ENCODE peak calls at places on chromosome 5, in four cellular contexts. J is CD8-positive, alpha-beta memory T cell; T is sigmoid colon; L is effector memory CD4-positive, alpha-beta T cell. Y is an unnamed sample.

GRCh38 chr5:136374003-136374402 is 8.7 kb upstream of the TRPC7 start:
- DNase-seq in J (no peak), T (no peak), L (no peak), Y (no peak)

GRCh38 chr5:52896524-52897237 is 92.5 kb upstream of the ITGA2 start:
- DNase-seq in J (no peak), T (no peak), L (no peak), Y (no peak)

GRCh38 chr5:124349931-124350330 is 396.5 kb downstream of the ZNF608 start:
- DNase-seq in J (no peak), T (no peak), L (no peak), Y (no peak)

GRCh38 chr5:169003721-169004481 is 297.0 kb downstream of the SLIT3 start:
- DNase-seq in J (no peak), T (no peak), L (no peak), Y (no peak)

GRCh38 chr5:111583761-111584203 is 71.4 kb upstream of the STARD4 start:
- DNase-seq in J (no peak), T (no peak), L (no peak), Y (no peak)

GRCh38 chr5:8954801-8955200 is 591.1 kb downstream of the SEMA5A start:
- DNase-seq in J (no peak), T (no peak), L (no peak), Y (no peak)

GRCh38 chr5:78779771-78780616 is 131.4 kb upstream of the LHFPL2 start:
- DNase-seq in J (no peak), T (no peak), L (no peak), Y (no peak)

GRCh38 chr5:66174338-66174737 is 30.2 kb downstream of the SREK1 start:
- DNase-seq in J (no peak), T (no peak), L (no peak), Y (no peak)

GRCh38 chr5:131264453-131265200 is 774 bp downstream of the CDC42SE2 start:
- DNase-seq in J (peak; percentile 61), T (peak; percentile 63), L (no peak), Y (peak; percentile 53)

GRCh38 chr5:160213537-160213936 is 15.8 kb upstream of the FABP6 start:
- DNase-seq in J (no peak), T (no peak), L (no peak), Y (no peak)

GRCh38 chr5:505946-506555 is 18.2 kb downstream of the SLC9A3 start:
- DNase-seq in J (no peak), T (no peak), L (no peak), Y (no peak)

GRCh38 chr5:43312699-43313034 is 545 bp downstream of the HMGCS1 start:
- DNase-seq in J (no peak), T (no peak), L (no peak), Y (no peak)

GRCh38 chr5:122089096-122089495 is 11.0 kb upstream of the LOX start:
- DNase-seq in J (no peak), T (no peak), L (no peak), Y (no peak)

GRCh38 chr5:10254686-10255085 is 4.6 kb downstream of the CCT5 start:
- DNase-seq in J (no peak), T (no peak), L (no peak), Y (no peak)

GRCh38 chr5:39570418-39571027 is 145.7 kb upstream of the DAB2 start:
- DNase-seq in J (peak; percentile 8), T (no peak), L (no peak), Y (peak; percentile 27)

GRCh38 chr5:124001216-124001615 is 489.2 kb downstream of the CSNK1G3 start:
- DNase-seq in J (no peak), T (no peak), L (no peak), Y (no peak)

GRCh38 chr5:165786073-165786472 is 2280.7 kb downstream of the MAT2B start:
- DNase-seq in J (no peak), T (no peak), L (no peak), Y (no peak)

GRCh38 chr5:141664733-141665461 is 13.7 kb upstream of the FCHSD1 start:
- DNase-seq in J (peak; percentile 66), T (peak; percentile 84), L (peak; percentile 62), Y (peak; percentile 36)

GRCh38 chr5:62722360-62722759 is 143.7 kb downstream of the LRRC70 start:
- DNase-seq in J (no peak), T (no peak), L (no peak), Y (no peak)

GRCh38 chr5:137563646-137564474 is 64.7 kb upstream of the SPOCK1 start:
- DNase-seq in J (no peak), T (no peak), L (no peak), Y (no peak)

GRCh38 chr5:144484124-144484897 is 313.6 kb downstream of the KCTD16 start:
- DNase-seq in J (no peak), T (no peak), L (no peak), Y (no peak)

GRCh38 chr5:144697847-144698262 is 527.2 kb downstream of the KCTD16 start:
- DNase-seq in J (no peak), T (no peak), L (no peak), Y (no peak)

GRCh38 chr5:96321371-96321770 is 111.7 kb downstream of the PCSK1 start:
- DNase-seq in J (no peak), T (no peak), L (no peak), Y (no peak)

GRCh38 chr5:113147088-113147487 is 170.5 kb downstream of the DCP2 start:
- DNase-seq in J (no peak), T (no peak), L (no peak), Y (no peak)

GRCh38 chr5:14672508-14673394 is 8.2 kb downstream of the OTULIN start:
- DNase-seq in J (no peak), T (no peak), L (no peak), Y (no peak)

GRCh38 chr5:130141689-130142320 is 237.5 kb downstream of the CHSY3 start:
- DNase-seq in J (no peak), T (no peak), L (no peak), Y (no peak)

GRCh38 chr5:82641362-82641988 is 363.3 kb upstream of the RPS23 start:
- DNase-seq in J (peak; percentile 3), T (peak; percentile 81), L (no peak), Y (peak; percentile 18)

GRCh38 chr5:119274767-119275130 is 81.1 kb upstream of the TNFAIP8 start:
- DNase-seq in J (no peak), T (no peak), L (no peak), Y (no peak)

GRCh38 chr5:169970911-169971436 is 9.3 kb downstream of the INSYN2B start:
- DNase-seq in J (no peak), T (no peak), L (no peak), Y (no peak)

GRCh38 chr5:90421136-90421535 is 11.6 kb upstream of the CETN3 start:
- DNase-seq in J (no peak), T (no peak), L (no peak), Y (no peak)

GRCh38 chr5:132416306-132417009 is 46.9 kb downstream of the SLC22A5 start:
- DNase-seq in J (no peak), T (peak; percentile 60), L (no peak), Y (no peak)

GRCh38 chr5:132417010-132417439 is 47.5 kb downstream of the SLC22A5 start:
- DNase-seq in J (no peak), T (peak; percentile 75), L (no peak), Y (no peak)

GRCh38 chr5:132417461-132417860 is 48.0 kb downstream of the SLC22A5 start:
- DNase-seq in J (no peak), T (no peak), L (no peak), Y (no peak)

GRCh38 chr5:132413567-132413966 is 44.1 kb downstream of the SLC22A5 start:
- DNase-seq in J (no peak), T (no peak), L (no peak), Y (no peak)

GRCh38 chr5:132414634-132415377 is 45.3 kb downstream of the SLC22A5 start:
- DNase-seq in J (no peak), T (peak; percentile 37), L (no peak), Y (no peak)
- H3K4me3 ChIP-seq in J (peak overlapping the region; percentile 0), T (no peak overlapping the region), L (no peak overlapping the region), Y (peak overlapping the region; percentile 13)

GRCh38 chr5:57836921-57837320 is 354.3 kb upstream of the ACTBL2 start:
- DNase-seq in J (no peak), T (no peak), L (no peak), Y (no peak)
- H3K4me1 ChIP-seq in J (no peaks in the 10 kb centered on the region), T (no peaks in the 10 kb centered on the region), L (no peaks in the 10 kb centered on the region), Y (no peaks in the 10 kb centered on the region)

GRCh38 chr5:163869611-163870010 is 364.2 kb downstream of the MAT2B start:
- DNase-seq in J (no peak), T (no peak), L (no peak), Y (no peak)

GRCh38 chr5:163861670-163862069 is 356.3 kb downstream of the MAT2B start:
- DNase-seq in J (no peak), T (no peak), L (no peak), Y (no peak)

GRCh38 chr5:163867738-163868137 is 362.3 kb downstream of the MAT2B start:
- DNase-seq in J (no peak), T (no peak), L (no peak), Y (no peak)

GRCh38 chr5:163867324-163867723 is 361.9 kb downstream of the MAT2B start:
- DNase-seq in J (no peak), T (no peak), L (no peak), Y (no peak)
- H3K27ac ChIP-seq in J (no peak overlapping the region), T (no peak overlapping the region), L (no peak overlapping the region), Y (no peak overlapping the region)

GRCh38 chr5:140351609-140352334 is 5.4 kb upstream of the HBEGF start:
- DNase-seq in J (peak; percentile 77), T (no peak), L (peak; percentile 52), Y (peak; percentile 82)
- H3K4me3 ChIP-seq in J (no peak overlapping the region), T (no peak overlapping the region), L (no peak overlapping the region), Y (no peak overlapping the region)

Y was measured in naive thymus-derived CD4-positive, alpha-beta T cell.